ENCODE peak calls at places on chromosomes 6 and 20, in seven cellular contexts. W, E, D, F, J, I and Z are unnamed samples.
A peak's percentile ranks its signal among the peaks of the same experiment; 100 is the strongest.

GRCh38 chr20:58228484-58229197 is at the start of gene ANKRD60:
- DNase-seq in W (no peak), E (peak; percentile 17), D (no peak), F (no peak), J (peak; percentile 78), I (no peak), Z (peak; percentile 42)

GRCh38 chr6:36209606-36210005 is 13.1 kb downstream of the BRPF3 start:
- DNase-seq in W (no peak), E (no peak), D (no peak), F (no peak), J (no peak), I (no peak), Z (no peak)

GRCh38 chr6:87944541-87944954 is 103.1 kb upstream of the SPACA1 start:
- DNase-seq in W (peak; percentile 54), E (peak; percentile 88), D (peak; percentile 93), F (no peak), J (peak; percentile 66), I (peak; percentile 54), Z (peak; percentile 16)

GRCh38 chr20:50172347-50173013 is 18.1 kb upstream of the CEBPB start:
- DNase-seq in W (peak; percentile 58), E (peak; percentile 90), D (peak; percentile 79), F (no peak), J (peak; percentile 58), I (peak; percentile 67), Z (no peak)

GRCh38 chr20:5662769-5663168 is 87.4 kb upstream of the SHLD1 start:
- DNase-seq in W (no peak), E (no peak), D (no peak), F (no peak), J (no peak), I (no peak), Z (no peak)

GRCh38 chr20:47847882-47848485 is 62.7 kb upstream of the SULF2 start:
- DNase-seq in W (no peak), E (no peak), D (no peak), F (no peak), J (no peak), I (no peak), Z (no peak)

GRCh38 chr6:11212625-11213024 is 19.8 kb downstream of the NEDD9 start:
- DNase-seq in W (peak; percentile 81), E (peak; percentile 78), D (peak; percentile 67), F (no peak), J (no peak), I (no peak), Z (no peak)

GRCh38 chr6:111307275-111307858 is 175.7 kb downstream of the REV3L start:
- DNase-seq in W (no peak), E (no peak), D (no peak), F (no peak), J (no peak), I (no peak), Z (no peak)

GRCh38 chr6:4466260-4466659 is 309.9 kb upstream of the CDYL start:
- DNase-seq in W (peak; percentile 19), E (no peak), D (no peak), F (no peak), J (peak; percentile 70), I (no peak), Z (no peak)

GRCh38 chr20:47540443-47541354 is 39.0 kb downstream of the NCOA3 start:
- DNase-seq in W (no peak), E (no peak), D (no peak), F (no peak), J (no peak), I (no peak), Z (peak; percentile 61)

GRCh38 chr6:48080227-48081009 is 30.6 kb downstream of the PTCHD4 start:
- DNase-seq in W (no peak), E (no peak), D (no peak), F (no peak), J (peak; percentile 2), I (no peak), Z (no peak)

GRCh38 chr6:4459032-4459431 is 317.2 kb upstream of the CDYL start:
- DNase-seq in W (peak; percentile 32), E (peak; percentile 79), D (peak; percentile 72), F (peak; percentile 14), J (peak; percentile 86), I (no peak), Z (no peak)

GRCh38 chr20:47316776-47317126 is 39.7 kb downstream of the ZMYND8 start:
- DNase-seq in W (no peak), E (no peak), D (no peak), F (no peak), J (no peak), I (no peak), Z (no peak)

GRCh38 chr6:8441452-8441851 is 6.1 kb upstream of the SLC35B3 start:
- DNase-seq in W (no peak), E (peak; percentile 15), D (no peak), F (no peak), J (no peak), I (no peak), Z (no peak)

GRCh38 chr20:64171211-64171610 is 7.0 kb downstream of the MYT1 start:
- DNase-seq in W (no peak), E (no peak), D (no peak), F (no peak), J (no peak), I (no peak), Z (no peak)

GRCh38 chr20:37407573-37408002 is 61.6 kb downstream of the SRC start:
- DNase-seq in W (no peak), E (no peak), D (no peak), F (no peak), J (peak; percentile 32), I (no peak), Z (no peak)

GRCh38 chr6:44022296-44022661 is 105.0 kb downstream of the MRPL14 start:
- DNase-seq in W (no peak), E (no peak), D (no peak), F (no peak), J (peak; percentile 89), I (no peak), Z (no peak)

GRCh38 chr20:46151936-46152335 is 33.8 kb downstream of the CD40 start:
- DNase-seq in W (no peak), E (no peak), D (no peak), F (no peak), J (no peak), I (peak; percentile 44), Z (peak; percentile 59)

GRCh38 chr6:87287251-87287650 is 35.1 kb upstream of the SMIM8 start:
- DNase-seq in W (no peak), E (no peak), D (peak; percentile 71), F (no peak), J (no peak), I (no peak), Z (no peak)

GRCh38 chr6:3226422-3227362 is 761 bp downstream of the TUBB2B start:
- DNase-seq in W (no peak), E (no peak), D (no peak), F (no peak), J (peak; percentile 68), I (peak; percentile 66), Z (peak; percentile 66)

GRCh38 chr20:1466211-1467081 is at the start of gene NSFL1C:
- DNase-seq in W (peak; percentile 86), E (peak; percentile 96), D (peak; percentile 93), F (peak; percentile 96), J (peak; percentile 97), I (peak; percentile 95), Z (peak; percentile 97)

GRCh38 chr6:107353773-107354382 is 105.5 kb downstream of the PDSS2 start:
- DNase-seq in W (no peak), E (no peak), D (no peak), F (no peak), J (no peak), I (no peak), Z (no peak)

GRCh38 chr6:84450018-84450417 is 222.6 kb upstream of the CEP162 start:
- DNase-seq in W (no peak), E (no peak), D (no peak), F (no peak), J (no peak), I (no peak), Z (no peak)

GRCh38 chr6:20454201-20454824 is 52.6 kb downstream of the E2F3 start:
- DNase-seq in W (no peak), E (no peak), D (peak; percentile 43), F (no peak), J (no peak), I (no peak), Z (no peak)

GRCh38 chr6:1079525-1079924 is 232.4 kb upstream of the FOXQ1 start:
- DNase-seq in W (no peak), E (no peak), D (no peak), F (no peak), J (peak; percentile 57), I (no peak), Z (no peak)

GRCh38 chr20:53959849-53960585 is 110.4 kb downstream of the BCAS1 start:
- DNase-seq in W (peak; percentile 92), E (peak; percentile 50), D (no peak), F (no peak), J (no peak), I (no peak), Z (no peak)

GRCh38 chr20:1202762-1203504 is at the start of gene C20orf202:
- DNase-seq in W (no peak), E (no peak), D (no peak), F (no peak), J (no peak), I (no peak), Z (no peak)

GRCh38 chr6:45532626-45533258 is 155.0 kb upstream of the SUPT3H start:
- DNase-seq in W (peak; percentile 12), E (no peak), D (no peak), F (no peak), J (no peak), I (no peak), Z (no peak)

GRCh38 chr6:39387785-39388184 is 65.3 kb upstream of the KCNK16 start:
- DNase-seq in W (no peak), E (peak; percentile 53), D (no peak), F (no peak), J (peak; percentile 10), I (no peak), Z (no peak)

GRCh38 chr6:66376021-66376420 is 669.0 kb upstream of the EYS start:
- DNase-seq in W (no peak), E (peak; percentile 7), D (no peak), F (no peak), J (no peak), I (no peak), Z (no peak)